ENCODE peak calls at places on chromosomes 11 and 22, in ten cellular contexts. A is head of caudate nucleus; C is SJSA1; S is HT-29; I is COR-L47; B is germinal center; F is progenitor cell of endocrine pancreas; X is naive thymus-derived CD8-positive, alpha-beta T cell; P is pancreas; R is stromal cell of bone marrow. K is an unnamed sample.

GRCh38 chr22:50302041-50302541 is 5.4 kb downstream of the PLXNB2 start:
- DNase-seq in C (no peak), P (no peak), I (no peak), S (peak), R (no peak), F (no peak), A (no peak), X (no peak), B (no peak), K (no peak)

GRCh38 chr11:68579455-68579854 is 104.9 kb upstream of the GAL start:
- DNase-seq in C (no peak), A (no peak), B (no peak), X (no peak), S (no peak), P (no peak), I (no peak), R (no peak), F (no peak), K (peak)

GRCh38 chr22:36077261-36077660 is 48.6 kb upstream of the RBFOX2 start:
- DNase-seq in A (peak), S (no peak), R (peak), C (no peak), I (no peak), X (no peak), B (no peak), P (no peak), F (no peak), K (no peak)

GRCh38 chr11:35144103-35144741 is 5.3 kb downstream of the CD44 start:
- DNase-seq in I (no peak), C (peak), X (peak), F (no peak), B (peak), P (no peak), R (no peak), S (no peak), A (no peak), K (no peak)

GRCh38 chr11:76236092-76237026 is 30.1 kb upstream of the WNT11 start:
- DNase-seq in R (no peak), B (peak), I (no peak), X (peak), P (no peak), F (peak), C (no peak), S (peak), A (no peak), K (peak)

GRCh38 chr11:19345848-19346681 is 105.3 kb upstream of the E2F8 start:
- DNase-seq in I (peak), X (no peak), P (no peak), A (peak), R (no peak), B (peak), S (no peak), F (no peak), C (no peak), K (no peak)

GRCh38 chr11:33659370-33660139 is 41.1 kb downstream of the C11orf91 start:
- DNase-seq in I (no peak), S (no peak), B (no peak), C (no peak), A (no peak), R (no peak), P (no peak), X (no peak), F (no peak), K (no peak)

GRCh38 chr11:61022311-61023085 is 51.0 kb downstream of the CD6 start:
- DNase-seq in R (no peak), X (peak), F (no peak), C (no peak), P (no peak), A (peak), B (no peak), S (no peak), I (no peak), K (no peak)

GRCh38 chr11:77879218-77879617 is 58.3 kb downstream of the AAMDC start:
- DNase-seq in I (peak), P (no peak), F (no peak), R (no peak), B (no peak), C (no peak), X (no peak), S (no peak), A (no peak), K (no peak)

GRCh38 chr11:2518983-2519340 is 74.2 kb downstream of the KCNQ1 start:
- DNase-seq in F (no peak), X (no peak), I (no peak), P (peak), S (no peak), B (no peak), R (no peak), C (no peak), A (no peak), K (no peak)

GRCh38 chr22:32018056-32018455 is 25.0 kb upstream of the SLC5A1 start:
- DNase-seq in B (no peak), P (no peak), I (no peak), F (no peak), C (no peak), A (no peak), X (no peak), S (no peak), R (no peak), K (no peak)

GRCh38 chr11:32817181-32817842 is 12.4 kb upstream of the PRRG4 start:
- DNase-seq in A (no peak), X (no peak), F (no peak), B (no peak), R (peak), P (no peak), I (no peak), C (no peak), S (no peak), K (no peak)

GRCh38 chr22:39396156-39396796 is 3.3 kb upstream of the TAB1 start:
- DNase-seq in A (no peak), C (no peak), S (no peak), I (no peak), P (no peak), X (no peak), F (no peak), R (no peak), B (no peak), K (no peak)

GRCh38 chr22:24805790-24806662 is at the start of gene SGSM1:
- DNase-seq in X (peak), R (peak), S (peak), C (peak), B (peak), I (peak), P (peak), F (peak), A (peak), K (peak)

GRCh38 chr22:45976351-45977002 is 485 bp downstream of the WNT7B start:
- DNase-seq in S (peak), C (no peak), A (no peak), X (no peak), I (no peak), F (no peak), B (no peak), P (no peak), R (no peak), K (no peak)

GRCh38 chr11:36131719-36132349 is 157.4 kb downstream of the COMMD9 start:
- DNase-seq in A (peak), F (peak), X (no peak), I (no peak), B (peak), R (no peak), S (peak), C (peak), P (no peak), K (peak)

GRCh38 chr11:12868315-12869073 is 140.6 kb upstream of the RASSF10 start:
- DNase-seq in X (no peak), R (no peak), B (no peak), I (no peak), C (peak), P (no peak), S (no peak), A (no peak), F (no peak), K (no peak)

GRCh38 chr11:6307879-6308278 is 12.4 kb downstream of the CAVIN3 start:
- DNase-seq in A (peak), C (no peak), I (no peak), R (no peak), S (no peak), B (no peak), P (no peak), X (no peak), F (no peak), K (no peak)

K was measured in NCI-H774.